ENCODE peak calls at places on chromosomes 11 and 22, in four cellular contexts. Q is HL-60, Z is astrocyte, L is kidney. S is an unnamed sample.
A peak's percentile ranks its signal among the peaks of the same experiment; 100 is the strongest.

GRCh38 chr11:76074178-76075112 is 131.9 kb downstream of the WNT11 start:
- DNase-seq in Q (no peak), L (no peak), Z (peak; percentile 53), S (no peak)

GRCh38 chr11:111455291-111456085 is 56.7 kb downstream of the BTG4 start:
- DNase-seq in Q (no peak), Z (no peak), L (no peak), S (no peak)

GRCh38 chr22:50696799-50697561 is 24.4 kb downstream of the SHANK3 start:
- DNase-seq in Z (no peak), Q (no peak), L (peak; percentile 72), S (no peak)

GRCh38 chr11:133243832-133244231 is 288.5 kb downstream of the OPCML start:
- DNase-seq in L (no peak), Q (no peak), Z (no peak), S (no peak)

GRCh38 chr11:64935634-64936081 is at the start of gene GPHA2:
- DNase-seq in L (no peak), Q (no peak), Z (peak; percentile 4), S (no peak)

GRCh38 chr11:11958403-11958802 is 50.0 kb downstream of the DKK3 start:
- DNase-seq in L (no peak), Z (no peak), Q (no peak), S (no peak)

GRCh38 chr11:75421035-75421602 is 11.9 kb downstream of the KLHL35 start:
- DNase-seq in Z (no peak), L (no peak), Q (no peak), S (no peak)

GRCh38 chr22:32661296-32661695 is 140.2 kb upstream of the TIMP3 start:
- DNase-seq in Q (peak; percentile 37), Z (peak; percentile 93), L (peak; percentile 80), S (no peak)

GRCh38 chr22:19716041-19716828 is 1.9 kb downstream of the SEPTIN5 start:
- DNase-seq in Z (no peak), L (no peak), Q (no peak), S (no peak)

GRCh38 chr22:29072193-29072978 is 449 bp upstream of the KREMEN1 start:
- DNase-seq in L (peak; percentile 98), Z (no peak), Q (peak; percentile 54), S (peak; percentile 72)

GRCh38 chr11:107741044-107741823 is 29.4 kb upstream of the SLN start:
- DNase-seq in L (no peak), Z (no peak), Q (peak; percentile 43), S (no peak)

GRCh38 chr11:68767672-68768071 is 16.4 kb upstream of the TESMIN start:
- DNase-seq in Z (no peak), L (no peak), Q (peak; percentile 14), S (no peak)

GRCh38 chr22:23622634-23623033 is 9.5 kb downstream of the DRICH1 start:
- DNase-seq in Z (no peak), L (no peak), Q (no peak), S (no peak)

GRCh38 chr22:38860291-38861169 is 11.5 kb downstream of the CBX6 start:
- DNase-seq in Q (no peak), Z (no peak), L (no peak), S (no peak)

GRCh38 chr22:43310798-43311197 is 32.4 kb downstream of the SCUBE1 start:
- DNase-seq in L (no peak), Q (no peak), Z (no peak), S (no peak)

GRCh38 chr22:23008887-23009286 is 61.4 kb upstream of the GNAZ start:
- DNase-seq in Q (no peak), Z (no peak), L (no peak), S (no peak)

GRCh38 chr11:43830928-43831440 is 49.6 kb upstream of the ALKBH3 start:
- DNase-seq in L (no peak), Q (peak; percentile 3), Z (peak; percentile 100), S (no peak)

GRCh38 chr11:124812876-124813275 is 12.7 kb upstream of the MSANTD2 start:
- DNase-seq in L (no peak), Z (peak; percentile 43), Q (no peak), S (no peak)

GRCh38 chr11:112597290-112597689 is 336.6 kb upstream of the PLET1 start:
- DNase-seq in Q (no peak), Z (no peak), L (no peak), S (no peak)

GRCh38 chr11:60767388-60767811 is 10.7 kb downstream of the MS4A15 start:
- DNase-seq in L (no peak), Z (no peak), Q (no peak), S (no peak)

GRCh38 chr11:16326679-16327297 is 29.6 kb downstream of the SOX6 start:
- DNase-seq in L (no peak), Q (no peak), Z (peak; percentile 26), S (no peak)

GRCh38 chr22:44755956-44756361 is 3.6 kb downstream of the ARHGAP8 start:
- DNase-seq in Q (no peak), Z (no peak), L (peak; percentile 64), S (no peak)

GRCh38 chr11:6646040-6646439 is 9.6 kb downstream of the DCHS1 start:
- DNase-seq in Z (peak; percentile 52), L (peak; percentile 90), Q (peak; percentile 17), S (no peak)

GRCh38 chr11:109059402-109059801 is 362.6 kb upstream of the C11orf87 start:
- DNase-seq in Q (no peak), L (no peak), Z (no peak), S (no peak)

GRCh38 chr22:48574776-48575566 is 1252.7 kb downstream of the BRD1 start:
- DNase-seq in Q (peak; percentile 10), Z (peak; percentile 19), L (peak; percentile 79), S (no peak)

GRCh38 chr11:36409152-36409713 is 100.8 kb downstream of the TRAF6 start:
- DNase-seq in Q (peak; percentile 56), L (no peak), Z (peak; percentile 81), S (no peak)
- H3K4me3 ChIP-seq in Q (no peak overlapping the region), L (no peak overlapping the region), Z (no peak overlapping the region), S (no peak overlapping the region)

GRCh38 chr22:36776722-36777121 is 803 bp upstream of the IFT27 start:
- DNase-seq in Q (no peak), L (no peak), Z (no peak), S (no peak)
- H3K27ac ChIP-seq in Q (peak overlapping the region; percentile 11), L (no peak overlapping the region), Z (no peak overlapping the region), S (peak overlapping the region; percentile 46)

DNA sequence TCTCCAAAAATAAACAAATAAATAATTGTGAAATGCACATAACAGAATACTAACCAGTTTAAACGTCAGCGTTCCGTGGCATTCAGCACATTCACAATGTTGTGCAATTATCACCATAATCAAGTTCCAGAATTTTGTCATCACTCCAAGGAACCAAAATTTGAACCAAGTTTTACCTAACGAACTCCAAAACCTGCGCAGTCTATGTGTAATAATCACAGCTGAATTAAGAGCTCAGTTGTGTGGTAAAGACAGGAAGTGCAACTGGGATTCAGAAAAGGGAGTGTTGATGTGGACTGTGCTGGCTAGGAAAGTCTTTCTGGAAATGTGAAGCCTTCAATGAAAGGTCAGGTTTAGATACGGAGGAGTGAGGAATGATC is 5.4 kb upstream of the MCAM start:
- DNase-seq in L (no peak), Z (no peak), Q (no peak), S (no peak)
- H3K4me3 ChIP-seq in L (no peak overlapping the region), Z (no peak overlapping the region), Q (no peak overlapping the region), S (no peak overlapping the region)

DNA sequence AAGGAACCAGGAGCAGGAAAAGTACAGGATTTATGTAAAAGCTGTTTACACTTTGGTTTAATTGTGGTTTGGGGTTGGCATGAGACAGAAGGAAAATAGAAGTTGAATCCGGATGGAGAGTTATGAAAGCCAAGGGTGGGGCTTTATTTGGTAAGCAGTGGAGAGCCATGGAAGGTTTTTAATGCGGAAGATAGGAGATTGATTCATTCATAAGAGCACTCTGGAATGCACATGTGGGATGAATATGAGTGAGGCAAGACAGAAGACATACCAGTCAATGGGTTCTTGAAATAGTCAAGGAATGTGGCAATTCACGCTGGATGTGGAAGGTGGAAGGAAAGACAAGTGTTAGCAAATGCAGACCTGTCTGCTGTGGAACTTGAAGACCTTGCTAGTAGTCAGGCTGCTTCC is 9.3 kb upstream of the GLB1L3 start:
- DNase-seq in Z (peak; percentile 84), Q (peak; percentile 23), L (no peak), S (no peak)
- H3K27ac ChIP-seq in Z (no peak overlapping the region), Q (no peak overlapping the region), L (no peak overlapping the region), S (no peak overlapping the region)